ENCODE peak calls at places on chromosomes 3 and 15, in six cellular contexts. One of them, this sample, is unnamed.

GRCh38 chr15:90845201-90845949 is 23.0 kb upstream of the FURIN start:
- DNase-seq in activated naive CD4-positive, alpha-beta T cell treated with Interleukin-2 at 50 U/mL for 16 hours: peak; percentile 65
- DNase-seq in stimulated activated CD8-positive, alpha-beta memory T cell treated with anti-CD3 and anti-CD28 coated beads, Interleukin-15, amount 100 ng/mL, for 24 hours: no peak
- DNase-seq in activated CD8-positive, alpha-beta memory T cell treated with anti-CD3 and anti-CD28 coated beads for 24 hours: no peak
- DNase-seq in endothelial cell: no peak
- DNase-seq in activated CD4-positive, alpha-beta memory T cell treated with anti-CD3 and anti-CD28 coated beads, Interleukin-2, amount 10 ng/mL, durations not matched to agents 7 days and 5 days: peak; percentile 63
- DNase-seq in this sample: peak; percentile 82

GRCh38 chr3:172938788-172939187 is 188.3 kb downstream of the ECT2 start:
- DNase-seq in activated naive CD4-positive, alpha-beta T cell treated with Interleukin-2 at 50 U/mL for 16 hours: no peak
- DNase-seq in stimulated activated CD8-positive, alpha-beta memory T cell treated with anti-CD3 and anti-CD28 coated beads, Interleukin-15, amount 100 ng/mL, for 24 hours: no peak
- DNase-seq in activated CD8-positive, alpha-beta memory T cell treated with anti-CD3 and anti-CD28 coated beads for 24 hours: no peak
- DNase-seq in endothelial cell: no peak
- DNase-seq in activated CD4-positive, alpha-beta memory T cell treated with anti-CD3 and anti-CD28 coated beads, Interleukin-2, amount 10 ng/mL, durations not matched to agents 7 days and 5 days: no peak
- DNase-seq in this sample: no peak

GRCh38 chr3:129610276-129610675 is 3.8 kb upstream of the PLXND1 start:
- DNase-seq in activated naive CD4-positive, alpha-beta T cell treated with Interleukin-2 at 50 U/mL for 16 hours: no peak
- DNase-seq in stimulated activated CD8-positive, alpha-beta memory T cell treated with anti-CD3 and anti-CD28 coated beads, Interleukin-15, amount 100 ng/mL, for 24 hours: no peak
- DNase-seq in activated CD8-positive, alpha-beta memory T cell treated with anti-CD3 and anti-CD28 coated beads for 24 hours: no peak
- DNase-seq in endothelial cell: peak; percentile 49
- DNase-seq in activated CD4-positive, alpha-beta memory T cell treated with anti-CD3 and anti-CD28 coated beads, Interleukin-2, amount 10 ng/mL, durations not matched to agents 7 days and 5 days: no peak
- DNase-seq in this sample: no peak

GRCh38 chr15:28892789-28893610 is 7.2 kb downstream of the APBA2 start:
- DNase-seq in activated naive CD4-positive, alpha-beta T cell treated with Interleukin-2 at 50 U/mL for 16 hours: no peak
- DNase-seq in stimulated activated CD8-positive, alpha-beta memory T cell treated with anti-CD3 and anti-CD28 coated beads, Interleukin-15, amount 100 ng/mL, for 24 hours: no peak
- DNase-seq in activated CD8-positive, alpha-beta memory T cell treated with anti-CD3 and anti-CD28 coated beads for 24 hours: no peak
- DNase-seq in endothelial cell: no peak
- DNase-seq in activated CD4-positive, alpha-beta memory T cell treated with anti-CD3 and anti-CD28 coated beads, Interleukin-2, amount 10 ng/mL, durations not matched to agents 7 days and 5 days: no peak
- DNase-seq in this sample: no peak

GRCh38 chr3:142656595-142656994 is 60.4 kb downstream of the PLS1 start:
- DNase-seq in activated naive CD4-positive, alpha-beta T cell treated with Interleukin-2 at 50 U/mL for 16 hours: no peak
- DNase-seq in stimulated activated CD8-positive, alpha-beta memory T cell treated with anti-CD3 and anti-CD28 coated beads, Interleukin-15, amount 100 ng/mL, for 24 hours: no peak
- DNase-seq in activated CD8-positive, alpha-beta memory T cell treated with anti-CD3 and anti-CD28 coated beads for 24 hours: no peak
- DNase-seq in endothelial cell: no peak
- DNase-seq in activated CD4-positive, alpha-beta memory T cell treated with anti-CD3 and anti-CD28 coated beads, Interleukin-2, amount 10 ng/mL, durations not matched to agents 7 days and 5 days: no peak
- DNase-seq in this sample: no peak

GRCh38 chr3:13498354-13499060 is 18.4 kb downstream of the HDAC11 start:
- DNase-seq in activated naive CD4-positive, alpha-beta T cell treated with Interleukin-2 at 50 U/mL for 16 hours: no peak
- DNase-seq in stimulated activated CD8-positive, alpha-beta memory T cell treated with anti-CD3 and anti-CD28 coated beads, Interleukin-15, amount 100 ng/mL, for 24 hours: no peak
- DNase-seq in activated CD8-positive, alpha-beta memory T cell treated with anti-CD3 and anti-CD28 coated beads for 24 hours: no peak
- DNase-seq in endothelial cell: no peak
- DNase-seq in activated CD4-positive, alpha-beta memory T cell treated with anti-CD3 and anti-CD28 coated beads, Interleukin-2, amount 10 ng/mL, durations not matched to agents 7 days and 5 days: no peak
- DNase-seq in this sample: no peak

GRCh38 chr3:135752851-135753250 is 212.7 kb upstream of the PPP2R3A start:
- DNase-seq in activated naive CD4-positive, alpha-beta T cell treated with Interleukin-2 at 50 U/mL for 16 hours: no peak
- DNase-seq in stimulated activated CD8-positive, alpha-beta memory T cell treated with anti-CD3 and anti-CD28 coated beads, Interleukin-15, amount 100 ng/mL, for 24 hours: no peak
- DNase-seq in activated CD8-positive, alpha-beta memory T cell treated with anti-CD3 and anti-CD28 coated beads for 24 hours: no peak
- DNase-seq in endothelial cell: peak; percentile 48
- DNase-seq in activated CD4-positive, alpha-beta memory T cell treated with anti-CD3 and anti-CD28 coated beads, Interleukin-2, amount 10 ng/mL, durations not matched to agents 7 days and 5 days: no peak
- DNase-seq in this sample: no peak

GRCh38 chr3:140180603-140181002 is 245.6 kb downstream of the CLSTN2 start:
- DNase-seq in activated naive CD4-positive, alpha-beta T cell treated with Interleukin-2 at 50 U/mL for 16 hours: no peak
- DNase-seq in stimulated activated CD8-positive, alpha-beta memory T cell treated with anti-CD3 and anti-CD28 coated beads, Interleukin-15, amount 100 ng/mL, for 24 hours: no peak
- DNase-seq in activated CD8-positive, alpha-beta memory T cell treated with anti-CD3 and anti-CD28 coated beads for 24 hours: no peak
- DNase-seq in endothelial cell: no peak
- DNase-seq in activated CD4-positive, alpha-beta memory T cell treated with anti-CD3 and anti-CD28 coated beads, Interleukin-2, amount 10 ng/mL, durations not matched to agents 7 days and 5 days: no peak
- DNase-seq in this sample: peak; percentile 75

GRCh38 chr15:92023971-92024370 is 170.5 kb downstream of the SLCO3A1 start:
- DNase-seq in activated naive CD4-positive, alpha-beta T cell treated with Interleukin-2 at 50 U/mL for 16 hours: no peak
- DNase-seq in stimulated activated CD8-positive, alpha-beta memory T cell treated with anti-CD3 and anti-CD28 coated beads, Interleukin-15, amount 100 ng/mL, for 24 hours: no peak
- DNase-seq in activated CD8-positive, alpha-beta memory T cell treated with anti-CD3 and anti-CD28 coated beads for 24 hours: no peak
- DNase-seq in endothelial cell: no peak
- DNase-seq in activated CD4-positive, alpha-beta memory T cell treated with anti-CD3 and anti-CD28 coated beads, Interleukin-2, amount 10 ng/mL, durations not matched to agents 7 days and 5 days: no peak
- DNase-seq in this sample: no peak